ENCODE peak calls at places on chromosomes 3 and 15, in ten cellular contexts. P is NCI-H1105 treated with DMSO at 0.1 percent for 48 hours; Y is GM23248; A is tibial artery; W is body of pancreas; N is T1000; R is head of caudate nucleus; S is activated naive CD8-positive, alpha-beta T cell treated with anti-CD3 and anti-CD28 coated beads for 36 hours; D is naive thymus-derived CD8-positive, alpha-beta T cell; V is CD4-positive, alpha-beta T cell. K is an unnamed sample.

GRCh38 chr3:143414571-143415253 is 295.1 kb downstream of the CHST2 start:
- DNase-seq in R (no peak), P (no peak), A (no peak), V (no peak), S (no peak), N (no peak), D (no peak), Y (no peak), W (no peak), K (no peak)

GRCh38 chr15:64667736-64668161 is 107.6 kb downstream of the RBPMS2 start:
- DNase-seq in Y (peak), S (no peak), W (no peak), D (no peak), P (no peak), A (no peak), R (no peak), V (no peak), N (peak), K (no peak)

GRCh38 chr3:196422976-196423781 is 9.0 kb downstream of the UBXN7 start:
- DNase-seq in N (no peak), W (peak), P (peak), D (no peak), S (no peak), Y (no peak), A (peak), V (no peak), R (peak), K (no peak)

GRCh38 chr15:77037475-77038209 is 33.3 kb downstream of the TSPAN3 start:
- DNase-seq in S (no peak), V (no peak), W (no peak), D (peak), N (no peak), A (no peak), Y (no peak), R (peak), P (no peak), K (no peak)

GRCh38 chr15:88375234-88375926 is 91.8 kb downstream of the MRPL46 start:
- DNase-seq in D (no peak), Y (peak), R (peak), W (no peak), P (no peak), A (no peak), S (no peak), N (no peak), V (no peak), K (no peak)

GRCh38 chr3:39107874-39108308 is 411 bp downstream of the TTC21A start:
- DNase-seq in Y (peak), S (no peak), V (no peak), P (no peak), D (no peak), N (no peak), R (peak), W (no peak), A (peak), K (peak)

GRCh38 chr3:112333386-112334334 is 704 bp downstream of the CD200 start:
- DNase-seq in W (no peak), A (peak), P (peak), D (no peak), R (peak), S (peak), Y (no peak), N (no peak), V (peak), K (no peak)

GRCh38 chr15:33547876-33548275 is 237.1 kb downstream of the RYR3 start:
- DNase-seq in P (no peak), V (no peak), S (no peak), A (peak), N (no peak), R (peak), Y (peak), W (no peak), D (no peak), K (no peak)

GRCh38 chr3:114455432-114455831 is 161.6 kb downstream of the TIGIT start:
- DNase-seq in P (no peak), D (no peak), R (peak), N (no peak), W (no peak), A (no peak), V (no peak), S (no peak), Y (peak), K (no peak)